ENCODE peak calls at places on chromosomes 11 and 22, in seven cellular contexts. V is fibroblast of pulmonary artery, C is caudate nucleus, T is glomerular endothelial cell, X is left ventricle myocardium inferior, Q is stromal cell of bone marrow, M is RWPE2. J is an unnamed sample.

GRCh38 chr11:131980199-131980598 is 609.8 kb downstream of the NTM start:
- DNase-seq in V (no peak), C (no peak), T (no peak), M (no peak), Q (no peak), X (no peak), J (no peak)

GRCh38 chr11:6320411-6321207 is at the start of gene CAVIN3:
- DNase-seq in X (peak; percentile 90), C (no peak), M (peak; percentile 82), T (no peak), Q (peak; percentile 88), V (peak; percentile 83), J (peak; percentile 96)

GRCh38 chr11:79196950-79197349 is 243.9 kb downstream of the TENM4 start:
- DNase-seq in X (no peak), Q (no peak), T (no peak), C (no peak), M (no peak), V (no peak), J (no peak)

GRCh38 chr11:27972432-27973170 is 135.4 kb downstream of the KIF18A start:
- DNase-seq in X (no peak), V (peak; percentile 14), C (no peak), M (no peak), T (no peak), Q (no peak), J (no peak)

GRCh38 chr11:13338437-13339069 is 61.0 kb downstream of the BMAL1 start:
- DNase-seq in X (no peak), V (peak; percentile 55), M (no peak), T (no peak), Q (no peak), C (no peak), J (no peak)

GRCh38 chr22:31753005-31753633 is 700 bp upstream of the DEPDC5 start:
- DNase-seq in Q (no peak), C (no peak), M (no peak), X (peak; percentile 37), V (no peak), T (no peak), J (peak; percentile 52)

GRCh38 chr22:29726512-29727247 is 6.9 kb downstream of the CABP7 start:
- DNase-seq in V (no peak), C (no peak), M (no peak), T (no peak), Q (no peak), X (no peak), J (no peak)

GRCh38 chr11:78860720-78861422 is 286.2 kb upstream of the NARS2 start:
- DNase-seq in C (no peak), Q (no peak), M (no peak), V (peak; percentile 54), X (no peak), T (no peak), J (peak; percentile 61)

GRCh38 chr11:111735262-111736116 is 30.7 kb downstream of the PPP2R1B start:
- DNase-seq in X (peak; percentile 73), V (peak; percentile 99), C (no peak), Q (peak; percentile 100), M (peak; percentile 81), T (peak; percentile 95), J (peak; percentile 90)

GRCh38 chr11:59040607-59041006 is 45.5 kb upstream of the GLYATL1B start:
- DNase-seq in M (no peak), C (no peak), V (no peak), T (no peak), Q (no peak), X (no peak), J (no peak)